ENCODE peak calls at places on chromosomes 3 and 15, in five cellular contexts. P, V, F, K and G are unnamed samples.

GRCh38 chr15:70723124-70723427 is 40.3 kb downstream of the UACA start:
- DNase-seq in F (no peak), K (no peak), P (no peak), V (no peak), G (no peak)

GRCh38 chr15:35307676-35308075 is 222.6 kb upstream of the NANOGP8 start:
- DNase-seq in P (no peak), V (no peak), K (no peak), F (no peak), G (no peak)

GRCh38 chr3:151768393-151768930 is 34.7 kb downstream of the AADACL2 start:
- DNase-seq in P (no peak), K (no peak), V (no peak), F (no peak), G (no peak)

GRCh38 chr15:45205192-45205591 is 17.4 kb upstream of the SHF start:
- DNase-seq in P (peak; percentile 62), V (peak; percentile 38), F (no peak), K (peak; percentile 69), G (no peak)

GRCh38 chr3:13137808-13138565 is 64.8 kb upstream of the IQSEC1 start:
- DNase-seq in F (peak; percentile 20), K (no peak), P (peak; percentile 36), V (no peak), G (no peak)

GRCh38 chr3:124761250-124761796 is 31.1 kb downstream of the UMPS start:
- DNase-seq in P (peak; percentile 84), F (peak; percentile 89), K (peak; percentile 89), V (peak; percentile 98), G (peak; percentile 92)

GRCh38 chr15:66846031-66846430 is 144.0 kb downstream of the SMAD6 start:
- DNase-seq in P (no peak), F (no peak), V (no peak), K (no peak), G (no peak)

GRCh38 chr3:193732391-193732790 is 139.4 kb downstream of the OPA1 start:
- DNase-seq in K (peak; percentile 91), P (no peak), V (no peak), F (no peak), G (no peak)

GRCh38 chr3:4732974-4733373 is 239.8 kb downstream of the ITPR1 start:
- DNase-seq in K (no peak), P (no peak), V (no peak), F (no peak), G (no peak)

GRCh38 chr15:75188499-75188898 is 13.2 kb upstream of the C15orf39 start:
- DNase-seq in V (no peak), P (no peak), K (no peak), F (peak; percentile 10), G (no peak)
- H3K4me3 ChIP-seq in V (no peak overlapping the region), P (no peak overlapping the region), K (no peak overlapping the region), F (no peak overlapping the region), G (no peak overlapping the region)

DNA sequence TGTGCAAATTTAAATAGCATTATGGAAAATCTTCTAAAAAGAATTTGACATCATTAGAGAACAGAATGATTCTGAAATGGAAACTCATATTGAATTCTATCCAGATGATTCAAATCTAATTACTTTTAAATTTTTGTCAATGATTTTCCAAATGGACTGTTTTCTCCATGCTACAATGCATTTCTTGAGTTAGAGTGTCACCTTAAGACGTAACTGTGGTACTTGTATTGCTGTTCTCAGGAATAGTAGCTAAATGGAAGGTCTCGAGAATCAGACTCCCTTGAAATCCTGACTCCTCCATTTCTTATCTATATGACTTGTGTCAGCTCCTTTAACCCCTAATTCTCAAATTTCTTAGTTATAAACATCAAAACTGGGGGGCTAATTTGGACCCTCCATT is 102.3 kb downstream of the P2RY1 start:
- DNase-seq in V (no peak), K (no peak), F (no peak), P (no peak), G (no peak)
- TF ChIP-seq CTCF in V (peak; percentile 26), K (no peak), F (no peak), P (no peak), G (peak; percentile 32)

GRCh38 chr15:40342421-40343313 is 1.9 kb upstream of the CCDC9B start:
- DNase-seq in K (peak; percentile 85), P (no peak), V (no peak), F (no peak), G (peak; percentile 20)
- H3K4me1 ChIP-seq in K (peaks cover 39% of the 10 kb centered on the region), P (peaks cover 39% of the 10 kb centered on the region), V (no peaks in the 10 kb centered on the region), F (peaks cover 68% of the 10 kb centered on the region), G (peaks cover 24% of the 10 kb centered on the region)

GRCh38 chr3:172203522-172204258 is 164.3 kb downstream of the FNDC3B start:
- DNase-seq in K (no peak), P (no peak), F (no peak), V (peak; percentile 32), G (no peak)
- H3K4me3 ChIP-seq in K (no peak overlapping the region), P (no peak overlapping the region), F (no peak overlapping the region), V (no peak overlapping the region), G (no peak overlapping the region)

GRCh38 chr3:189270248-189270832 is 98.6 kb downstream of the TPRG1 start:
- DNase-seq in F (peak; percentile 61), K (peak; percentile 66), P (peak; percentile 72), V (no peak), G (no peak)
- TF ChIP-seq CTCF in F (peak; percentile 48), K (peak; percentile 60), P (peak; percentile 60), V (peak; percentile 34), G (peak; percentile 41)

GRCh38 chr3:184234224-184234623 is 4.8 kb downstream of the VWA5B2 start:
- DNase-seq in K (peak; percentile 83), P (peak; percentile 71), V (no peak), F (peak; percentile 71), G (peak; percentile 65)
- H3K4me1 ChIP-seq in K (no peaks in the 10 kb centered on the region), P (peaks cover 4% of the 10 kb centered on the region), V (no peaks in the 10 kb centered on the region), F (peaks cover 11% of the 10 kb centered on the region), G (peaks cover 12% of the 10 kb centered on the region)

GRCh38 chr3:129343643-129344360 is 65.1 kb downstream of the HMCES start:
- DNase-seq in K (no peak), F (peak; percentile 65), V (no peak), P (no peak), G (no peak)
- H3K4me3 ChIP-seq in K (no peak overlapping the region), F (peak overlapping the region; percentile 34), V (peak overlapping the region; percentile 19), P (peak overlapping the region; percentile 64), G (no peak overlapping the region)